ENCODE peak calls at places on chromosomes 7 and 10, in eight cellular contexts. One of them, this sample, is unnamed.

GRCh38 chr7:5677538-5678294 is 103.7 kb downstream of the RNF216 start:
- DNase-seq in NCI-H748 treated with DMSO at 0.1 percent for 48 hours: no peak
- DNase-seq in activated CD8-positive, alpha-beta T cell treated with anti-CD3 and anti-CD28 coated beads for 36 hours: peak
- DNase-seq in neural crest cell: peak
- DNase-seq in endothelial cell: peak
- DNase-seq in HCEC 1CT: peak
- DNase-seq in T-helper 22 cell: no peak
- DNase-seq in GOT3: no peak
- DNase-seq in this sample: peak

GRCh38 chr7:36289833-36290661 is 99.6 kb upstream of the ANLN start:
- DNase-seq in GOT3: no peak
- DNase-seq in endothelial cell: no peak
- DNase-seq in NCI-H748 treated with DMSO at 0.1 percent for 48 hours: no peak
- DNase-seq in T-helper 22 cell: no peak
- DNase-seq in neural crest cell: no peak
- DNase-seq in activated CD8-positive, alpha-beta T cell treated with anti-CD3 and anti-CD28 coated beads for 36 hours: no peak
- DNase-seq in HCEC 1CT: no peak
- DNase-seq in this sample: peak

GRCh38 chr7:45660901-45661211 is 86.7 kb downstream of the ADCY1 start:
- DNase-seq in GOT3: no peak
- DNase-seq in NCI-H748 treated with DMSO at 0.1 percent for 48 hours: no peak
- DNase-seq in T-helper 22 cell: no peak
- DNase-seq in activated CD8-positive, alpha-beta T cell treated with anti-CD3 and anti-CD28 coated beads for 36 hours: no peak
- DNase-seq in endothelial cell: no peak
- DNase-seq in neural crest cell: no peak
- DNase-seq in HCEC 1CT: no peak
- DNase-seq in this sample: no peak

GRCh38 chr7:78530351-78530750 is 731.8 kb downstream of the PHTF2 start:
- DNase-seq in NCI-H748 treated with DMSO at 0.1 percent for 48 hours: peak
- DNase-seq in neural crest cell: no peak
- DNase-seq in GOT3: no peak
- DNase-seq in HCEC 1CT: peak
- DNase-seq in T-helper 22 cell: no peak
- DNase-seq in endothelial cell: no peak
- DNase-seq in activated CD8-positive, alpha-beta T cell treated with anti-CD3 and anti-CD28 coated beads for 36 hours: no peak
- DNase-seq in this sample: peak

GRCh38 chr7:143325215-143325614 is 9.3 kb downstream of the CLCN1 start:
- DNase-seq in activated CD8-positive, alpha-beta T cell treated with anti-CD3 and anti-CD28 coated beads for 36 hours: no peak
- DNase-seq in NCI-H748 treated with DMSO at 0.1 percent for 48 hours: no peak
- DNase-seq in HCEC 1CT: no peak
- DNase-seq in T-helper 22 cell: no peak
- DNase-seq in GOT3: no peak
- DNase-seq in endothelial cell: no peak
- DNase-seq in neural crest cell: no peak
- DNase-seq in this sample: no peak

GRCh38 chr10:12241810-12242529 is 46.0 kb downstream of the CDC123 start:
- DNase-seq in NCI-H748 treated with DMSO at 0.1 percent for 48 hours: no peak
- DNase-seq in GOT3: no peak
- DNase-seq in T-helper 22 cell: no peak
- DNase-seq in activated CD8-positive, alpha-beta T cell treated with anti-CD3 and anti-CD28 coated beads for 36 hours: peak
- DNase-seq in neural crest cell: no peak
- DNase-seq in endothelial cell: no peak
- DNase-seq in HCEC 1CT: no peak
- DNase-seq in this sample: peak

GRCh38 chr10:53702489-53702888 is 929.9 kb upstream of the MBL2 start:
- DNase-seq in activated CD8-positive, alpha-beta T cell treated with anti-CD3 and anti-CD28 coated beads for 36 hours: no peak
- DNase-seq in T-helper 22 cell: no peak
- DNase-seq in neural crest cell: no peak
- DNase-seq in NCI-H748 treated with DMSO at 0.1 percent for 48 hours: no peak
- DNase-seq in GOT3: no peak
- DNase-seq in HCEC 1CT: no peak
- DNase-seq in endothelial cell: no peak
- DNase-seq in this sample: no peak

GRCh38 chr10:79386637-79387465 is 39.6 kb downstream of the PPIF start:
- DNase-seq in neural crest cell: peak
- DNase-seq in activated CD8-positive, alpha-beta T cell treated with anti-CD3 and anti-CD28 coated beads for 36 hours: no peak
- DNase-seq in HCEC 1CT: no peak
- DNase-seq in T-helper 22 cell: no peak
- DNase-seq in GOT3: no peak
- DNase-seq in NCI-H748 treated with DMSO at 0.1 percent for 48 hours: no peak
- DNase-seq in endothelial cell: no peak
- DNase-seq in this sample: no peak

GRCh38 chr7:129801882-129802281 is 150.9 kb downstream of the UBE2H start:
- DNase-seq in NCI-H748 treated with DMSO at 0.1 percent for 48 hours: peak
- DNase-seq in HCEC 1CT: no peak
- DNase-seq in endothelial cell: no peak
- DNase-seq in activated CD8-positive, alpha-beta T cell treated with anti-CD3 and anti-CD28 coated beads for 36 hours: no peak
- DNase-seq in neural crest cell: no peak
- DNase-seq in GOT3: no peak
- DNase-seq in T-helper 22 cell: no peak
- DNase-seq in this sample: no peak

GRCh38 chr7:27151341-27151944 is 940 bp downstream of the HOXA3 start:
- DNase-seq in neural crest cell: no peak
- DNase-seq in GOT3: no peak
- DNase-seq in T-helper 22 cell: no peak
- DNase-seq in HCEC 1CT: no peak
- DNase-seq in NCI-H748 treated with DMSO at 0.1 percent for 48 hours: no peak
- DNase-seq in activated CD8-positive, alpha-beta T cell treated with anti-CD3 and anti-CD28 coated beads for 36 hours: no peak
- DNase-seq in endothelial cell: no peak
- DNase-seq in this sample: no peak

GRCh38 chr10:120262857-120263547 is 194.0 kb upstream of the PLPP4 start:
- DNase-seq in T-helper 22 cell: no peak
- DNase-seq in endothelial cell: no peak
- DNase-seq in GOT3: no peak
- DNase-seq in activated CD8-positive, alpha-beta T cell treated with anti-CD3 and anti-CD28 coated beads for 36 hours: no peak
- DNase-seq in neural crest cell: no peak
- DNase-seq in NCI-H748 treated with DMSO at 0.1 percent for 48 hours: no peak
- DNase-seq in HCEC 1CT: no peak
- DNase-seq in this sample: no peak

GRCh38 chr7:3149231-3149960 is 105.7 kb upstream of the CARD11 start:
- DNase-seq in T-helper 22 cell: no peak
- DNase-seq in neural crest cell: no peak
- DNase-seq in GOT3: no peak
- DNase-seq in HCEC 1CT: no peak
- DNase-seq in endothelial cell: no peak
- DNase-seq in activated CD8-positive, alpha-beta T cell treated with anti-CD3 and anti-CD28 coated beads for 36 hours: no peak
- DNase-seq in NCI-H748 treated with DMSO at 0.1 percent for 48 hours: no peak
- DNase-seq in this sample: no peak

GRCh38 chr10:68208424-68209042 is 23.4 kb downstream of the ATOH7 start:
- DNase-seq in endothelial cell: peak
- DNase-seq in NCI-H748 treated with DMSO at 0.1 percent for 48 hours: peak
- DNase-seq in activated CD8-positive, alpha-beta T cell treated with anti-CD3 and anti-CD28 coated beads for 36 hours: peak
- DNase-seq in HCEC 1CT: peak
- DNase-seq in neural crest cell: peak
- DNase-seq in T-helper 22 cell: no peak
- DNase-seq in GOT3: peak
- DNase-seq in this sample: peak

GRCh38 chr10:96614515-96614914 is 27.7 kb upstream of the TM9SF3 start:
- DNase-seq in endothelial cell: no peak
- DNase-seq in HCEC 1CT: peak
- DNase-seq in T-helper 22 cell: no peak
- DNase-seq in activated CD8-positive, alpha-beta T cell treated with anti-CD3 and anti-CD28 coated beads for 36 hours: peak
- DNase-seq in NCI-H748 treated with DMSO at 0.1 percent for 48 hours: no peak
- DNase-seq in GOT3: no peak
- DNase-seq in neural crest cell: no peak
- DNase-seq in this sample: no peak

GRCh38 chr10:78513986-78514385 is 480.3 kb downstream of the RPS24 start:
- DNase-seq in HCEC 1CT: no peak
- DNase-seq in GOT3: no peak
- DNase-seq in activated CD8-positive, alpha-beta T cell treated with anti-CD3 and anti-CD28 coated beads for 36 hours: no peak
- DNase-seq in NCI-H748 treated with DMSO at 0.1 percent for 48 hours: no peak
- DNase-seq in T-helper 22 cell: no peak
- DNase-seq in endothelial cell: no peak
- DNase-seq in neural crest cell: no peak
- DNase-seq in this sample: no peak

GRCh38 chr10:66934711-66935110 is 8.9 kb downstream of the LRRTM3 start:
- DNase-seq in neural crest cell: no peak
- DNase-seq in activated CD8-positive, alpha-beta T cell treated with anti-CD3 and anti-CD28 coated beads for 36 hours: no peak
- DNase-seq in endothelial cell: no peak
- DNase-seq in T-helper 22 cell: no peak
- DNase-seq in GOT3: no peak
- DNase-seq in HCEC 1CT: no peak
- DNase-seq in NCI-H748 treated with DMSO at 0.1 percent for 48 hours: no peak
- DNase-seq in this sample: no peak

GRCh38 chr10:112907893-112908292 is 42.2 kb upstream of the TCF7L2 start:
- DNase-seq in neural crest cell: no peak
- DNase-seq in NCI-H748 treated with DMSO at 0.1 percent for 48 hours: no peak
- DNase-seq in HCEC 1CT: no peak
- DNase-seq in activated CD8-positive, alpha-beta T cell treated with anti-CD3 and anti-CD28 coated beads for 36 hours: no peak
- DNase-seq in T-helper 22 cell: no peak
- DNase-seq in endothelial cell: no peak
- DNase-seq in GOT3: no peak
- DNase-seq in this sample: no peak